ENCODE peak calls at places on chromosomes 3 and 15, in seven cellular contexts. O is body of pancreas, C is hepatocyte, M is SJSA1, F is heart right ventricle, L is AG04450, B is astrocyte. N is an unnamed sample.

GRCh38 chr3:48851407-48851806 is 3.7 kb upstream of the PRKAR2A start:
- DNase-seq in O (peak; percentile 26), C (peak; percentile 59), M (no peak), F (no peak), L (peak; percentile 36), B (peak; percentile 24), N (no peak)

GRCh38 chr15:91660174-91660649 is 193.3 kb upstream of the SLCO3A1 start:
- DNase-seq in O (no peak), C (no peak), M (no peak), F (no peak), L (no peak), B (no peak), N (no peak)

GRCh38 chr3:175988401-175988800 is 1129.3 kb downstream of the NAALADL2 start:
- DNase-seq in O (no peak), C (no peak), M (no peak), F (no peak), L (no peak), B (no peak), N (no peak)

GRCh38 chr3:144820726-144821125 is 849.1 kb downstream of the DIPK2A start:
- DNase-seq in O (no peak), C (no peak), M (no peak), F (no peak), L (no peak), B (no peak), N (no peak)

GRCh38 chr3:50515565-50516047 is 12.2 kb upstream of the CACNA2D2 start:
- DNase-seq in O (no peak), C (peak; percentile 60), M (no peak), F (peak; percentile 50), L (no peak), B (no peak), N (no peak)

GRCh38 chr3:138684411-138684810 is 75.8 kb downstream of the FAIM start:
- DNase-seq in O (no peak), C (no peak), M (no peak), F (no peak), L (no peak), B (no peak), N (no peak)

GRCh38 chr3:155919728-155920127 is 49.3 kb downstream of the GMPS start:
- DNase-seq in O (no peak), C (no peak), M (no peak), F (no peak), L (no peak), B (no peak), N (no peak)

GRCh38 chr3:3665546-3665945 is 133.7 kb upstream of the LRRN1 start:
- DNase-seq in O (no peak), C (no peak), M (peak; percentile 5), F (no peak), L (no peak), B (peak; percentile 75), N (no peak)

GRCh38 chr3:46354478-46354877 is 567 bp downstream of the CCR2 start:
- DNase-seq in O (no peak), C (no peak), M (no peak), F (no peak), L (no peak), B (no peak), N (no peak)

GRCh38 chr3:135895734-135896121 is 69.8 kb upstream of the PPP2R3A start:
- DNase-seq in O (no peak), C (no peak), M (no peak), F (no peak), L (no peak), B (peak; percentile 47), N (no peak)

GRCh38 chr3:118165413-118165812 is 869.2 kb downstream of the IGSF11 start:
- DNase-seq in O (no peak), C (no peak), M (no peak), F (no peak), L (no peak), B (no peak), N (no peak)

GRCh38 chr15:56930663-56931313 is 12.3 kb downstream of the TCF12 start:
- DNase-seq in O (no peak), C (no peak), M (no peak), F (no peak), L (no peak), B (no peak), N (no peak)

GRCh38 chr3:109532257-109533216 is 195.2 kb upstream of the DPPA4 start:
- DNase-seq in O (peak; percentile 49), C (peak; percentile 74), M (no peak), F (no peak), L (peak; percentile 82), B (peak; percentile 70), N (peak; percentile 28)

GRCh38 chr3:157838457-157838856 is 267.8 kb downstream of the SHOX2 start:
- DNase-seq in O (no peak), C (no peak), M (no peak), F (no peak), L (no peak), B (no peak), N (no peak)

GRCh38 chr3:133882986-133883586 is 12.6 kb downstream of the RAB6B start:
- DNase-seq in O (no peak), C (no peak), M (no peak), F (no peak), L (no peak), B (no peak), N (no peak)

GRCh38 chr3:135191690-135192089 is 396.6 kb downstream of the EPHB1 start:
- DNase-seq in O (no peak), C (no peak), M (no peak), F (no peak), L (no peak), B (no peak), N (no peak)

GRCh38 chr3:157836022-157836421 is 270.2 kb downstream of the SHOX2 start:
- DNase-seq in O (no peak), C (no peak), M (no peak), F (no peak), L (no peak), B (no peak), N (no peak)

GRCh38 chr15:100759698-100760356 is 119.8 kb upstream of the ALDH1A3 start:
- DNase-seq in O (no peak), C (peak; percentile 78), M (peak; percentile 85), F (no peak), L (no peak), B (peak; percentile 69), N (no peak)

GRCh38 chr3:541328-541727 is 344.8 kb downstream of the CHL1 start:
- DNase-seq in O (no peak), C (peak; percentile 38), M (no peak), F (no peak), L (no peak), B (no peak), N (no peak)

GRCh38 chr3:542030-542429 is 345.5 kb downstream of the CHL1 start:
- DNase-seq in O (no peak), C (no peak), M (no peak), F (no peak), L (no peak), B (no peak), N (no peak)

GRCh38 chr3:535566-536416 is 339.2 kb downstream of the CHL1 start:
- DNase-seq in O (peak; percentile 61), C (peak; percentile 39), M (no peak), F (no peak), L (no peak), B (no peak), N (no peak)

DNA sequence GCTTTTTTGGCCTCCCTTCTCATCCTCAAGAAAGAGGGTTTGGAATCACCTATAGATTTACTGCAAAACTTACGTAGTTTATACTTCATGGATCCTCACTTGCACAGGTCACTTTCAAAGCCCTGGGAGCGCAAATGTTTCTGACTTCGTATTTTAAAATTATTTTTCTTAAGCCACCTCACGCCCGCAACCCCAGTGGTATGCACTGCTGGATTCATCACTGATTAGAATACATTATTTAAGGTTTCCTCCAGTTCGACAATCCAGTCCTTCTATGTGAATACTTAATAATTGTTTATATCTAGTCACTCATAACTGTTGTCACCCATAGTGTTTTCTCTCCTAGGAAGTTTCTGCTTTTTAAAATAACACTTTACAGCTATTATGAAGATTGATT is 339.9 kb downstream of the CHL1 start:
- DNase-seq in O (no peak), C (no peak), M (no peak), F (no peak), L (no peak), B (no peak), N (no peak)
- H3K9me3 ChIP-seq in O (no peaks in the 10 kb centered on the region), C (no peaks in the 10 kb centered on the region), M (no peaks in the 10 kb centered on the region), F (no peaks in the 10 kb centered on the region), L (peaks cover 6% of the 10 kb centered on the region), B (no peaks in the 10 kb centered on the region), N (no peaks in the 10 kb centered on the region)

GRCh38 chr3:183515968-183516851 is 39.3 kb downstream of the KLHL6 start:
- DNase-seq in O (no peak), C (no peak), M (no peak), F (no peak), L (no peak), B (no peak), N (peak; percentile 81)
- H3K9me3 ChIP-seq in O (no peaks in the 10 kb centered on the region), C (no peaks in the 10 kb centered on the region), M (no peaks in the 10 kb centered on the region), F (no peaks in the 10 kb centered on the region), L (no peaks in the 10 kb centered on the region), B (no peaks in the 10 kb centered on the region), N (no peaks in the 10 kb centered on the region)

GRCh38 chr15:25179673-25180511 is 225.1 kb downstream of the SNRPN start:
- DNase-seq in O (peak; percentile 10), C (no peak), M (no peak), F (peak; percentile 2), L (no peak), B (no peak), N (no peak)

GRCh38 chr15:25178835-25179672 is 224.3 kb downstream of the SNRPN start:
- DNase-seq in O (peak; percentile 4), C (no peak), M (no peak), F (no peak), L (no peak), B (no peak), N (no peak)

GRCh38 chr15:25181290-25182097 is 226.7 kb downstream of the SNRPN start:
- DNase-seq in O (peak; percentile 8), C (no peak), M (no peak), F (no peak), L (no peak), B (no peak), N (no peak)

GRCh38 chr15:25182098-25182478 is 227.3 kb downstream of the SNRPN start:
- DNase-seq in O (no peak), C (no peak), M (no peak), F (no peak), L (no peak), B (no peak), N (no peak)

GRCh38 chr15:25180606-25181289 is 226.0 kb downstream of the SNRPN start:
- DNase-seq in O (peak; percentile 1), C (no peak), M (no peak), F (no peak), L (no peak), B (no peak), N (no peak)
- H3K9me3 ChIP-seq in O (peaks cover 1% of the 10 kb centered on the region), C (no peaks in the 10 kb centered on the region), M (no peaks in the 10 kb centered on the region), F (no peaks in the 10 kb centered on the region), L (peaks cover 93% of the 10 kb centered on the region), B (peaks cover 12% of the 10 kb centered on the region), N (no peaks in the 10 kb centered on the region)

GRCh38 chr15:24621630-24622215 is 53.9 kb upstream of the NPAP1 start:
- DNase-seq in O (no peak), C (no peak), M (no peak), F (no peak), L (no peak), B (no peak), N (no peak)

GRCh38 chr15:24617646-24618045 is 57.9 kb upstream of the NPAP1 start:
- DNase-seq in O (no peak), C (no peak), M (no peak), F (no peak), L (no peak), B (no peak), N (no peak)
- H3K9me3 ChIP-seq in O (no peaks in the 10 kb centered on the region), C (no peaks in the 10 kb centered on the region), M (peaks cover 3% of the 10 kb centered on the region), F (no peaks in the 10 kb centered on the region), L (peaks cover 16% of the 10 kb centered on the region), B (peaks cover 2% of the 10 kb centered on the region), N (no peaks in the 10 kb centered on the region)

GRCh38 chr15:63890617-63891016 is 56.9 kb upstream of the HERC1 start:
- DNase-seq in O (no peak), C (no peak), M (no peak), F (no peak), L (no peak), B (no peak), N (no peak)
- H3K9me3 ChIP-seq in O (no peaks in the 10 kb centered on the region), C (no peaks in the 10 kb centered on the region), M (no peaks in the 10 kb centered on the region), F (no peaks in the 10 kb centered on the region), L (no peaks in the 10 kb centered on the region), B (no peaks in the 10 kb centered on the region), N (no peaks in the 10 kb centered on the region)